ENCODE peak calls at places on chromosomes 4 and X, in seven cellular contexts. C is ascending aorta, R is psoas muscle, T is GM13976, I is prostate gland, J is HFFc6, L is bronchial epithelial cell. Q is an unnamed sample.

GRCh38 chrX:132044953-132045352 is 21.9 kb downstream of the STK26 start:
- DNase-seq in L (no peak), J (no peak), R (no peak), C (no peak), T (no peak), I (no peak), Q (no peak)

GRCh38 chr4:169571435-169571834 is 40.9 kb downstream of the NEK1 start:
- DNase-seq in L (peak), R (no peak), I (no peak), J (no peak), T (no peak), C (no peak), Q (no peak)

GRCh38 chr4:108018038-108018883 is 28.6 kb downstream of the HADH start:
- DNase-seq in I (peak), L (peak), T (peak), R (peak), J (peak), C (peak), Q (peak)

GRCh38 chr4:4541040-4541631 is 712 bp downstream of the STX18 start:
- DNase-seq in I (no peak), J (peak), L (peak), T (peak), C (no peak), R (peak), Q (no peak)

GRCh38 chrX:113274801-113275200 is 434.2 kb upstream of the AMOT start:
- DNase-seq in T (no peak), C (no peak), R (no peak), L (no peak), I (no peak), J (no peak), Q (no peak)

GRCh38 chrX:21996872-21997271 is 35.3 kb upstream of the PHEX start:
- DNase-seq in R (no peak), I (no peak), C (no peak), L (peak), T (no peak), J (no peak), Q (no peak)

GRCh38 chr4:128565565-128566186 is 243.8 kb upstream of the JADE1 start:
- DNase-seq in I (no peak), R (peak), L (peak), T (peak), J (no peak), C (no peak), Q (peak)

GRCh38 chr4:6469898-6470501 is 2.4 kb downstream of the PPP2R2C start:
- DNase-seq in L (no peak), R (no peak), T (peak), C (peak), I (no peak), J (no peak), Q (peak)

GRCh38 chr4:83093060-83093640 is 21.4 kb downstream of the PLAC8 start:
- DNase-seq in L (peak), I (no peak), R (no peak), T (no peak), J (no peak), C (no peak), Q (no peak)

GRCh38 chr4:73859614-73860088 is 6.6 kb downstream of the PF4V1 start:
- DNase-seq in C (no peak), T (no peak), J (peak), I (no peak), L (no peak), R (no peak), Q (no peak)

DNA sequence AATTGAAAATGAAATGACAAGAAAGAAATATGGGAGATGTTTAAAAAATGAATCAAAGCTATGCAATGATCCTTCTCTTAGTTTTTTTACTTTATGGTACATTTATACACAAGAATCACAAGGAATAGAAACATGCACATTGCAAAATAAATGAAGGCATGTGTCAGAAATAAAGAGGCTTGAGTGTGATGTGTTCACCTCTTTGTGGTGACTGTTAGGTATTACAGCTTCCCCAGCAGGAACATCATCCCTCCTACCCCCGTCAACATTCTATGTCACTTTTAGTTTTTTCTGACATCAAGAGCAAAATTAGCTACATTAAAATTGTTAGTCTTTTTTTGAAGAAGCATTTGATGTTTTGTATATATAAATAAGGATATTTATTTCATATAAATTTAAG is 214.8 kb downstream of the SLC4A4 start:
- DNase-seq in R (no peak), C (no peak), T (no peak), J (peak), L (peak), I (no peak), Q (no peak)
- TF ChIP-seq CTCF in R (peak), C (peak), T (peak), J (peak), L (peak), I (peak), Q (no peak)

GRCh38 chrX:130120321-130120731 is 10.0 kb upstream of the ELF4 start:
- DNase-seq in C (no peak), T (peak), J (no peak), I (no peak), L (no peak), R (no peak), Q (no peak)

GRCh38 chrX:130120746-130121504 is 10.6 kb upstream of the ELF4 start:
- DNase-seq in L (peak), R (peak), T (peak), J (peak), I (peak), C (peak), Q (no peak)

GRCh38 chrX:130125090-130125489 is 14.8 kb upstream of the ELF4 start:
- DNase-seq in I (peak), J (no peak), C (peak), T (no peak), R (peak), L (peak), Q (no peak)

GRCh38 chrX:130121505-130121800 is 11.2 kb upstream of the ELF4 start:
- DNase-seq in L (no peak), T (no peak), I (no peak), C (no peak), J (no peak), R (no peak), Q (no peak)

DNA sequence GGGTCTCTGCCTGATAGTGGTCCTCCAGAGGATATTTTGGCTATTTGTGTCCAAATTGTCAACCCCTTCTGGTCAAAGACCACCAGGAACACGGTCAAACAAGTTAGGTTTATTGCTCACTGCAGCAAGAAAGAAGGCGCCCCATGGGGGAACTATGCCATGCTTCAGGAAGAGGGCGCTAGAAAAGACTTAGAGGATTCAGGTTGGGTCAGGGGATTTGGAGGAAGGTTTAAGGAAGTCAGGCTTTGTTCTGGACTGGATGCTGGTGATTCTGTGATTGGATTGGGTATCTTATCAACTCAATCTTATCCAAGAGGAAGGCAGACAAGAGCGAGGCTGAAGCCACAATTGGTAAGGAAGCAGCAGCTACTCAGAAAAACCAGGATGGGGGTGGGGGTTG is 14.3 kb upstream of the ELF4 start:
- DNase-seq in L (no peak), R (no peak), I (no peak), T (no peak), C (no peak), J (no peak), Q (no peak)
- TF ChIP-seq CTCF in L (no peak), R (no peak), I (no peak), T (no peak), C (no peak), J (no peak), Q (no peak)

DNA sequence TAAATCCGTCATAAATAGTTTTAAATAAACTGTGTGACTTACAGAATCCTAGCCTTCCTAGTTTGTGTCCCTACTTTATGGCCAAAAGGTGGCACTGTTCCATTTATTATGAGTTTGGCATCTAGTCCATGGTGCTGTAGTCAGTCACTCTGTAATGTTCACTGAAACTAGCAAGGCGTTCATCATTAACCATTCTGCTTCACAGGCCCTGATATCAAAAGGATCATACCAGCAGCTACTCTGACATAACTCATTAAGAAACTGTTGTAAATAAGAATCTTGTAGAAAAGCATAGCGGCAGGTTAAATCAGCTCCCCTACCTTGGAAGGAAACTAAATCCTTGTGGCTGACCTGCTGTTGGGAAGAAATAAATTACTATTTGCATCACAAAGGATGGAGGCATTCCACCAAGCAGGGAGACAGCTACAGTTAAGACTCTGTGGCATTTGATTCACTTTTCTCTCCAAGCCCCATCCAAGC is 919.6 kb upstream of the DIAPH2 start:
- DNase-seq in T (peak), I (peak), C (no peak), L (peak), J (no peak), R (no peak), Q (no peak)
- TF ChIP-seq CTCF in T (no peak), I (peak), C (peak), L (peak), J (peak), R (peak), Q (no peak)

DNA sequence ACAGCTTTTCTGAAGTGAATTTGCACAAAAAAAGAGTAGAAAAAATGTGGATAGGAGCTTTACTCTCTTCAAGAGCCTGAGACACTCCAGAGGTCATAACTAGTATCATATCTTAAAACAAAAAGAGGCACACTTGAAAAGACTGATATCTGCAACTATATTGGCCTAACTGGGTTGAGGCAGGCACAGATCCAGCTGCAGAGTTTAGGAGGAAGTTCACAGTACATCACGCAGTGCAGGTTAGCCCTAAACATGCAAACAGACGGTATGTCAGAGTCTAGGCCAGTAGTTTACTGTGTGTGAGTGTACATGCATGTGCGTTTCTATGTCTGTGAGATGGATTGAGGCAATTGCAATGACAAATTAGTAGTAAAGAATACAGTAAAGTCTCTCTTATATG is 24.2 kb upstream of the CT47A1 start:
- DNase-seq in I (no peak), T (no peak), J (no peak), R (no peak), L (no peak), C (no peak), Q (no peak)
- TF ChIP-seq CTCF in I (no peak), T (no peak), J (no peak), R (no peak), L (no peak), C (no peak), Q (no peak)

DNA sequence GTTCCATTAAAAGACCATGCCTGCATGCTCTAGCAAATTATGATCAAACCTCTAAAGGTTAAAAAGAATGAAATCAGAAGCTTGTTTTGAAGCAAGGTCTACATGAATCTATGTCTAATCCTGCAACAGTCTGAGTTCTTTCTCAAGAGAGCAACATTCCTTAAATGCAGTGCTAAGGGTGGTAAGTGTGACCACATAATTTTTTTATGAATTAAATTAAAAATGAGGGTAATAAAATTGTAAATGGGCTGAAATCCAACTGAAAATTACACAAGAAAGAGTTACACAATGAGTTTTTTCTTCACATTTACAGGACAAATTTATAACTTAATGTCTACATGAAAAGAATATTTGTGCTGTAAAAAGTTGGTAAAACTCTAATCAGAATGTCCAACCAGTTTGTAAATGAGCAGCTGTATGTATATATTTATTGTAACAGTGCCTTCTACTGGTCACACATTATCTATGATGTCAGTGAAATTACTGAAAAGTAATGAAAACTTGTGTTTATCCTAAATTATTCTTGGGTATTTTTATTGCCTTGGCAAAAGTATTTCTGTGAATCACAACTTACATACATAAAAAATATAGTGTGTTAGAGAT is 336.3 kb upstream of the PITX2 start:
- DNase-seq in R (no peak), T (no peak), L (peak), J (peak), I (no peak), C (no peak), Q (no peak)
- TF ChIP-seq CTCF in R (peak), T (no peak), L (no peak), J (peak), I (no peak), C (no peak), Q (no peak)